ENCODE peak calls at places on chromosomes 12 and 14, in four cellular contexts. T, V, I and P are unnamed samples.
A peak's percentile ranks its signal among the peaks of the same experiment; 100 is the strongest.

GRCh38 chr12:31736472-31736871 is 7.7 kb upstream of the AMN1 start:
- DNase-seq in T (no peak), I (peak; percentile 58), V (peak; percentile 71), P (peak; percentile 93)

GRCh38 chr14:29016050-29016900 is 249.7 kb downstream of the FOXG1 start:
- DNase-seq in I (peak; percentile 59), V (peak; percentile 6), T (peak; percentile 7), P (peak; percentile 53)

GRCh38 chr12:108881953-108882352 is 2.1 kb downstream of the DAO start:
- DNase-seq in T (no peak), V (no peak), I (no peak), P (no peak)

GRCh38 chr14:46887144-46887543 is 235.6 kb upstream of the RPL10L start:
- DNase-seq in T (no peak), V (no peak), I (no peak), P (no peak)

GRCh38 chr12:124625867-124626675 is 58.7 kb upstream of the NCOR2 start:
- DNase-seq in T (no peak), I (peak; percentile 78), V (peak; percentile 98), P (peak; percentile 94)

GRCh38 chr12:92121826-92122225 is 23.8 kb downstream of the BTG1 start:
- DNase-seq in V (no peak), I (no peak), T (no peak), P (no peak)

GRCh38 chr12:117580718-117581062 is 219.3 kb upstream of the NOS1 start:
- DNase-seq in V (no peak), I (peak; percentile 11), T (peak; percentile 70), P (no peak)

GRCh38 chr12:131028587-131029338 is 75.1 kb downstream of the ADGRD1 start:
- DNase-seq in V (no peak), I (no peak), T (no peak), P (no peak)

GRCh38 chr12:53005215-53005985 is 856 bp upstream of the EIF4B start:
- DNase-seq in T (peak; percentile 30), I (peak; percentile 23), V (no peak), P (peak; percentile 34)

GRCh38 chr14:95359974-95360826 is 40.5 kb upstream of the CLMN start:
- DNase-seq in T (no peak), I (peak; percentile 46), V (no peak), P (no peak)

GRCh38 chr12:25276199-25276937 is 25.6 kb upstream of the KRAS start:
- DNase-seq in T (peak; percentile 7), I (peak; percentile 85), V (no peak), P (peak; percentile 69)

GRCh38 chr12:65189028-65189718 is 19.8 kb downstream of the LEMD3 start:
- DNase-seq in T (no peak), V (no peak), I (no peak), P (no peak)
- H3K4me3 ChIP-seq in T (no peak overlapping the region), V (no peak overlapping the region), I (no peak overlapping the region), P (no peak overlapping the region)

GRCh38 chr14:68476212-68476964 is 316.5 kb downstream of the ZFP36L1 start:
- DNase-seq in V (no peak), I (peak; percentile 73), T (no peak), P (peak; percentile 96)
- H2AFZ ChIP-seq in V (no peak overlapping the region), I (no peak overlapping the region), T (no peak overlapping the region), P (peak overlapping the region; percentile 37)

GRCh38 chr14:100077441-100077840 is 12.2 kb downstream of the EVL start:
- DNase-seq in V (no peak), T (no peak), I (no peak), P (no peak)
- H3K4me3 ChIP-seq in V (no peak overlapping the region), T (no peak overlapping the region), I (no peak overlapping the region), P (no peak overlapping the region)

GRCh38 chr12:49707812-49708147 is 575 bp upstream of the FMNL3 start:
- DNase-seq in V (no peak), T (peak; percentile 23), I (no peak), P (no peak)
- H2AFZ ChIP-seq in V (peak overlapping the region; percentile 91), T (peak overlapping the region; percentile 73), I (no peak overlapping the region), P (peak overlapping the region; percentile 75)

GRCh38 chr12:122030427-122030825 is 8.7 kb downstream of the BCL7A start:
- DNase-seq in V (no peak), T (no peak), I (no peak), P (no peak)
- H3K4me3 ChIP-seq in V (no peak overlapping the region), T (no peak overlapping the region), I (no peak overlapping the region), P (no peak overlapping the region)